ENCODE peak calls at places on chromosome 20, in six cellular contexts. One of them, this sample, is unnamed.

GRCh38 chr20:48621256-48622078 is 206.3 kb downstream of the PREX1 start:
- DNase-seq in heart right ventricle: no peak
- DNase-seq in CD4-positive, CD25-positive, alpha-beta regulatory T cell: peak
- DNase-seq in GM12865: no peak
- DNase-seq in PC-3: peak
- DNase-seq in fibroblast of the aortic adventitia: peak
- DNase-seq in this sample: peak

GRCh38 chr20:46357030-46357514 is 48.8 kb upstream of the CDH22 start:
- DNase-seq in heart right ventricle: no peak
- DNase-seq in CD4-positive, CD25-positive, alpha-beta regulatory T cell: no peak
- DNase-seq in PC-3: no peak
- DNase-seq in fibroblast of the aortic adventitia: no peak
- DNase-seq in GM12865: no peak
- DNase-seq in this sample: no peak

GRCh38 chr20:58471835-58472164 is 43.4 kb downstream of the APCDD1L start:
- DNase-seq in heart right ventricle: no peak
- DNase-seq in fibroblast of the aortic adventitia: no peak
- DNase-seq in PC-3: no peak
- DNase-seq in CD4-positive, CD25-positive, alpha-beta regulatory T cell: no peak
- DNase-seq in GM12865: no peak
- DNase-seq in this sample: no peak

GRCh38 chr20:63123326-63123725 is 92.6 kb downstream of the YTHDF1 start:
- DNase-seq in GM12865: no peak
- DNase-seq in fibroblast of the aortic adventitia: no peak
- DNase-seq in PC-3: no peak
- DNase-seq in heart right ventricle: no peak
- DNase-seq in CD4-positive, CD25-positive, alpha-beta regulatory T cell: no peak
- DNase-seq in this sample: no peak

GRCh38 chr20:1323830-1324597 is 4.9 kb downstream of the SDCBP2 start:
- DNase-seq in PC-3: no peak
- DNase-seq in GM12865: no peak
- DNase-seq in CD4-positive, CD25-positive, alpha-beta regulatory T cell: no peak
- DNase-seq in heart right ventricle: no peak
- DNase-seq in fibroblast of the aortic adventitia: no peak
- DNase-seq in this sample: no peak

GRCh38 chr20:45097485-45098095 is 3.3 kb downstream of the KCNS1 start:
- DNase-seq in GM12865: peak
- DNase-seq in PC-3: no peak
- DNase-seq in heart right ventricle: no peak
- DNase-seq in fibroblast of the aortic adventitia: peak
- DNase-seq in CD4-positive, CD25-positive, alpha-beta regulatory T cell: peak
- DNase-seq in this sample: no peak

GRCh38 chr20:40703981-40704530 is 15.0 kb upstream of the MAFB start:
- DNase-seq in GM12865: peak
- DNase-seq in heart right ventricle: no peak
- DNase-seq in fibroblast of the aortic adventitia: no peak
- DNase-seq in CD4-positive, CD25-positive, alpha-beta regulatory T cell: no peak
- DNase-seq in PC-3: no peak
- DNase-seq in this sample: no peak

GRCh38 chr20:31674895-31675827 is 37.4 kb downstream of the COX4I2 start:
- DNase-seq in heart right ventricle: peak
- DNase-seq in CD4-positive, CD25-positive, alpha-beta regulatory T cell: peak
- DNase-seq in GM12865: peak
- DNase-seq in fibroblast of the aortic adventitia: peak
- DNase-seq in PC-3: peak
- DNase-seq in this sample: peak

GRCh38 chr20:63891061-63892002 is 3.6 kb upstream of the DNAJC5 start:
- DNase-seq in CD4-positive, CD25-positive, alpha-beta regulatory T cell: no peak
- DNase-seq in fibroblast of the aortic adventitia: no peak
- DNase-seq in PC-3: no peak
- DNase-seq in GM12865: no peak
- DNase-seq in heart right ventricle: no peak
- DNase-seq in this sample: no peak

GRCh38 chr20:19251958-19252669 is 39.7 kb downstream of the SLC24A3 start:
- DNase-seq in heart right ventricle: no peak
- DNase-seq in PC-3: no peak
- DNase-seq in CD4-positive, CD25-positive, alpha-beta regulatory T cell: no peak
- DNase-seq in GM12865: no peak
- DNase-seq in fibroblast of the aortic adventitia: no peak
- DNase-seq in this sample: no peak

GRCh38 chr20:9617062-9617461 is 102.7 kb downstream of the LAMP5 start:
- DNase-seq in CD4-positive, CD25-positive, alpha-beta regulatory T cell: peak
- DNase-seq in fibroblast of the aortic adventitia: peak
- DNase-seq in PC-3: peak
- DNase-seq in GM12865: peak
- DNase-seq in heart right ventricle: peak
- DNase-seq in this sample: peak

GRCh38 chr20:62206388-62206775 is 13.7 kb downstream of the HRH3 start:
- DNase-seq in heart right ventricle: no peak
- DNase-seq in CD4-positive, CD25-positive, alpha-beta regulatory T cell: no peak
- DNase-seq in PC-3: no peak
- DNase-seq in fibroblast of the aortic adventitia: no peak
- DNase-seq in GM12865: no peak
- DNase-seq in this sample: no peak

GRCh38 chr20:24755411-24755922 is 193.6 kb upstream of the CST7 start:
- DNase-seq in heart right ventricle: no peak
- DNase-seq in PC-3: no peak
- DNase-seq in CD4-positive, CD25-positive, alpha-beta regulatory T cell: no peak
- DNase-seq in GM12865: no peak
- DNase-seq in fibroblast of the aortic adventitia: no peak
- DNase-seq in this sample: no peak

GRCh38 chr20:59735486-59735885 is 131.1 kb downstream of the PHACTR3 start:
- DNase-seq in fibroblast of the aortic adventitia: no peak
- DNase-seq in CD4-positive, CD25-positive, alpha-beta regulatory T cell: no peak
- DNase-seq in heart right ventricle: no peak
- DNase-seq in PC-3: no peak
- DNase-seq in GM12865: no peak
- DNase-seq in this sample: no peak

This sample was measured in H54.